ENCODE peak calls at places on chromosomes 5 and 9, in ten cellular contexts. V, B, S, J, D, C, H, G, P and L are unnamed samples.

GRCh38 chr9:132903574-132904495 is 25.1 kb downstream of the SPACA9 start:
- DNase-seq in S (no peak), D (no peak), V (no peak), B (no peak), G (no peak), P (no peak), H (no peak), J (no peak), C (no peak), L (no peak)

GRCh38 chr5:82106806-82107205 is 135.0 kb downstream of the ATG10 start:
- DNase-seq in D (no peak), C (no peak), V (no peak), P (no peak), J (no peak), G (no peak), B (no peak), H (no peak), S (no peak), L (no peak)

GRCh38 chr9:34326690-34327089 is 2.4 kb downstream of the KIF24 start:
- DNase-seq in B (no peak), P (no peak), D (no peak), S (no peak), C (no peak), G (no peak), H (no peak), J (no peak), V (no peak), L (no peak)

GRCh38 chr5:16489322-16489791 is 23.8 kb upstream of the ZNF622 start:
- DNase-seq in S (no peak), P (peak), B (no peak), H (peak), G (peak), J (peak), D (no peak), C (no peak), V (peak), L (peak)

GRCh38 chr9:21931428-21931827 is 62.8 kb downstream of the CDKN2A start:
- DNase-seq in C (no peak), S (no peak), G (no peak), J (peak), D (no peak), P (no peak), V (no peak), H (peak), B (no peak), L (no peak)

GRCh38 chr5:78699565-78700143 is 51.1 kb upstream of the LHFPL2 start:
- DNase-seq in V (peak), D (no peak), J (peak), B (no peak), P (peak), S (peak), C (no peak), H (peak), G (peak), L (peak)

GRCh38 chr9:108535526-108535925 is 320.3 kb downstream of the ACTL7B start:
- DNase-seq in P (peak), G (no peak), H (peak), C (no peak), V (no peak), S (no peak), B (no peak), J (no peak), D (no peak), L (no peak)

GRCh38 chr5:168365581-168366081 is 74.2 kb downstream of the WWC1 start:
- DNase-seq in D (no peak), S (peak), C (peak), V (peak), J (peak), H (peak), G (peak), B (no peak), P (no peak), L (peak)

GRCh38 chr5:68458416-68458815 is 242.9 kb downstream of the PIK3R1 start:
- DNase-seq in J (no peak), S (no peak), D (no peak), C (no peak), P (no peak), G (no peak), V (no peak), B (no peak), H (no peak), L (no peak)

GRCh38 chr9:75429531-75430454 is 341.5 kb downstream of the OSTF1 start:
- DNase-seq in S (no peak), G (no peak), P (no peak), J (no peak), H (no peak), D (no peak), V (peak), C (no peak), B (no peak), L (no peak)

GRCh38 chr5:3709058-3709723 is 113.6 kb downstream of the IRX1 start:
- DNase-seq in C (no peak), J (no peak), V (no peak), P (no peak), H (no peak), D (no peak), S (no peak), G (no peak), B (no peak), L (no peak)

GRCh38 chr9:129509508-129509907 is 111.4 kb downstream of the C9orf50 start:
- DNase-seq in V (no peak), C (no peak), H (peak), S (no peak), J (peak), P (no peak), G (peak), D (no peak), B (no peak), L (peak)

GRCh38 chr9:109498195-109499060 is at the start of gene PTPN3:
- DNase-seq in G (peak), D (no peak), B (no peak), P (no peak), J (peak), C (no peak), H (peak), S (peak), V (peak), L (peak)

GRCh38 chr9:2620876-2621677 is 510 bp upstream of the VLDLR start:
- DNase-seq in H (peak), V (peak), B (peak), S (peak), J (peak), D (peak), P (peak), C (peak), G (peak), L (peak)

GRCh38 chr5:157559301-157559700 is 16.3 kb downstream of the ADAM19 start:
- DNase-seq in C (no peak), G (peak), V (peak), S (no peak), J (peak), B (no peak), H (peak), D (no peak), P (no peak), L (peak)